ENCODE peak calls at places on chromosomes 1 and 21, in nine cellular contexts. C, S, Y, G, K, Q, N, L and J are unnamed samples.

GRCh38 chr1:160260436-160261382 is 1.6 kb downstream of the DCAF8 start:
- DNase-seq in C (no peak), K (no peak), L (peak; percentile 93), Y (no peak), N (peak; percentile 31), Q (peak; percentile 74), S (peak; percentile 95), G (no peak), J (peak; percentile 93)

GRCh38 chr1:202154766-202155477 is 5.5 kb downstream of the PTPN7 start:
- DNase-seq in C (no peak), S (peak; percentile 94), N (peak; percentile 71), K (no peak), L (peak; percentile 76), G (no peak), Y (no peak), Q (peak; percentile 66), J (peak; percentile 72)

GRCh38 chr1:224399887-224400286 is 34.7 kb downstream of the WDR26 start:
- DNase-seq in L (no peak), N (no peak), C (no peak), Y (no peak), S (no peak), Q (no peak), K (no peak), G (no peak), J (no peak)

GRCh38 chr1:186927884-186928283 is 99.1 kb downstream of the PLA2G4A start:
- DNase-seq in N (peak; percentile 84), Y (no peak), S (no peak), C (no peak), G (no peak), Q (no peak), L (no peak), K (no peak), J (no peak)

GRCh38 chr1:16474166-16474800 is 33.8 kb downstream of the NECAP2 start:
- DNase-seq in C (no peak), L (no peak), S (no peak), K (no peak), N (no peak), Q (no peak), Y (no peak), G (no peak), J (no peak)

GRCh38 chr1:23657659-23658275 is 33.8 kb upstream of the RPL11 start:
- DNase-seq in G (peak; percentile 23), Q (peak; percentile 10), L (peak; percentile 53), N (peak; percentile 34), Y (peak; percentile 69), K (no peak), C (peak; percentile 35), S (peak; percentile 63), J (peak; percentile 36)

GRCh38 chr1:30087465-30087864 is 635.9 kb downstream of the MATN1 start:
- DNase-seq in S (peak; percentile 4), K (no peak), G (no peak), C (no peak), Y (peak; percentile 35), L (no peak), Q (no peak), N (no peak), J (no peak)

GRCh38 chr1:7387053-7387861 is 383.8 kb upstream of the VAMP3 start:
- DNase-seq in N (peak; percentile 32), Q (no peak), C (no peak), K (no peak), L (no peak), Y (peak; percentile 30), S (no peak), G (no peak), J (no peak)

GRCh38 chr1:177471244-177471643 is 300.5 kb downstream of the BRINP2 start:
- DNase-seq in N (peak; percentile 63), L (peak; percentile 21), K (no peak), Y (no peak), Q (no peak), C (no peak), S (no peak), G (no peak), J (peak; percentile 92)

GRCh38 chr1:205670143-205670431 is 10.2 kb downstream of the SLC45A3 start:
- DNase-seq in S (no peak), K (no peak), C (no peak), Y (no peak), N (no peak), Q (no peak), G (no peak), L (no peak), J (no peak)

GRCh38 chr1:205667909-205668643 is 12.2 kb downstream of the SLC45A3 start:
- DNase-seq in S (no peak), K (no peak), N (peak; percentile 13), Y (no peak), Q (no peak), L (no peak), C (no peak), G (no peak), J (no peak)

GRCh38 chr1:205670611-205671430 is 9.5 kb downstream of the SLC45A3 start:
- DNase-seq in K (no peak), Y (no peak), L (no peak), Q (no peak), N (no peak), S (no peak), G (no peak), C (no peak), J (no peak)

GRCh38 chr1:205668951-205669340 is 11.4 kb downstream of the SLC45A3 start:
- DNase-seq in G (no peak), C (no peak), L (no peak), K (no peak), S (no peak), Q (no peak), N (no peak), Y (no peak), J (peak; percentile 52)

GRCh38 chr1:205669341-205670142 is 10.8 kb downstream of the SLC45A3 start:
- DNase-seq in N (no peak), K (no peak), Q (no peak), S (no peak), C (no peak), G (no peak), L (no peak), Y (no peak), J (no peak)
- H3K4me3 ChIP-seq in N (no peak overlapping the region), K (no peak overlapping the region), Q (no peak overlapping the region), S (no peak overlapping the region), C (no peak overlapping the region), G (no peak overlapping the region), L (no peak overlapping the region), Y (no peak overlapping the region), J (no peak overlapping the region)

GRCh38 chr21:41369105-41369914 is 7.5 kb downstream of the MX2 start:
- DNase-seq in N (no peak), L (no peak), G (peak; percentile 39), Q (no peak), S (peak; percentile 7), K (no peak), C (peak; percentile 47), Y (no peak), J (peak; percentile 31)

GRCh38 chr21:41373253-41373652 is 11.4 kb downstream of the MX2 start:
- DNase-seq in Q (no peak), S (no peak), Y (no peak), K (no peak), G (no peak), L (no peak), C (no peak), N (no peak), J (no peak)

GRCh38 chr21:41369915-41370839 is 8.3 kb downstream of the MX2 start:
- DNase-seq in K (no peak), L (no peak), G (peak; percentile 60), C (no peak), N (no peak), S (no peak), Y (no peak), Q (no peak), J (no peak)

GRCh38 chr21:41371698-41372030 is 9.8 kb downstream of the MX2 start:
- DNase-seq in S (no peak), N (no peak), L (no peak), K (no peak), Y (no peak), G (no peak), C (no peak), Q (no peak), J (no peak)

DNA sequence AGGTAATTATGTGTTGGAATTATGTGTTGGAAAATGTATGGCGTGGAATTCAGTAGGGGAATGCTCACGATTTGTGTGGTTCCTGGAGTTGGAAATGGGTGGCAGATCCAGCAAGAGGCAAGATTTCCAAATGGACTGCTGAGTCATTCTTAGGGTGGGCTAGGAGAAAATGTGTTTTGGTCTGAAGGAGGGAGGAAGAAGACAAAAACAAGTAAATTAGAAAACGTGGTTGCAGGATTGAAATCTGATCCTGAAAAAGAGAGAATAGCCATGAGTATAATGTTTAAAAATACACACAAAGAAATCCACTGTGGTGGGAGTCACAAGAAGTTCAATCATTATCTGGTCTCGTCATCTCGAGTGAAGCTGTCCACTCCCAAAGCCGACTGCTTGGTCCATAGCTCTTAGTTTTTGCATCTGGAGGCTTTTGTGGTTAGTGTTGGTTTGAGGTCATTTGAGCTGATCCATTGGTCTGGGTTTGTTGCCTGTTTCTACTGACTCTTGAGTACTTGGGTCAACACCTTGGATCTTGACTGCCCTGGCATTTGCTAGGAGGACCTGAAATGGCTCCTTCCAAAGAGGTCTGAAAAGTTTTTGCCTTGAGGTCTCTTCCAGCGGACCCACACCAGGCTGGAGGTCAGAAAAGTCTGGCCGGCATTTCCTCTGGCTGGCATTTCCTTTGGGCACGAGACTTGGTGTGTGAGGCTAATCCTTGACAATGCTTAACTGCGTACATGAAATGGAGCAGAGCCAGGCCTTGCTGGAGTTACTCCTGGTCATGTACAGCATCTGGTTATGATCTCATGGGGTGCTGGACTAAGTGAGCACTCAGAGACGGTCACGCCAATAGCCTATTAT is 9.2 kb downstream of the MX2 start:
- DNase-seq in C (no peak), S (no peak), N (no peak), L (no peak), K (no peak), Q (no peak), G (no peak), Y (no peak), J (peak; percentile 68)
- H3K4me3 ChIP-seq in C (no peak overlapping the region), S (no peak overlapping the region), N (no peak overlapping the region), L (no peak overlapping the region), K (no peak overlapping the region), Q (no peak overlapping the region), G (peak overlapping the region; percentile 65), Y (no peak overlapping the region), J (no peak overlapping the region)

DNA sequence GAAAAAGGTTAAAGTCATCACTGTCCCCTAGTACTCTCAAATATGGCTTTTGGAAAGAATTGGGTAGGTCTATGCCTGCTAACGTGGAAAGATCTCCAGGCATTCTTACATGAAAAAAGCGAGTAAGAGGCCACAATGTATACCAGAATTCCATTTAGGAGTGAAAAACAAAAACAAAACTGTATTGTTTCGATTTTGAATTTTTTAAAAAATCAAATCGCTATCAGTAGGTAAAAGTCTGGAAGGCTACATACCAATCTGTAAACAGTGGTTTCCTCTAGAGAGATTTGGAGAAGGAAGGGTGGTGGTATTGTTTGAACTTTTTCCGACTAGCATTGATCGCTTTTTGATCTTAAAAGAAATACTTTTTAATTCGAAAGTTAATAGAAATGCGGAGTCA is 55.9 kb downstream of the RRAGC start:
- DNase-seq in C (no peak), S (peak; percentile 10), Q (no peak), K (no peak), Y (no peak), G (no peak), N (peak; percentile 3), L (peak; percentile 11), J (peak; percentile 17)
- H3K4me3 ChIP-seq in C (peak overlapping the region; percentile 44), S (no peak overlapping the region), Q (peak overlapping the region; percentile 12), K (peak overlapping the region; percentile 45), Y (peak overlapping the region; percentile 11), G (no peak overlapping the region), N (no peak overlapping the region), L (peak overlapping the region; percentile 14), J (no peak overlapping the region)

DNA sequence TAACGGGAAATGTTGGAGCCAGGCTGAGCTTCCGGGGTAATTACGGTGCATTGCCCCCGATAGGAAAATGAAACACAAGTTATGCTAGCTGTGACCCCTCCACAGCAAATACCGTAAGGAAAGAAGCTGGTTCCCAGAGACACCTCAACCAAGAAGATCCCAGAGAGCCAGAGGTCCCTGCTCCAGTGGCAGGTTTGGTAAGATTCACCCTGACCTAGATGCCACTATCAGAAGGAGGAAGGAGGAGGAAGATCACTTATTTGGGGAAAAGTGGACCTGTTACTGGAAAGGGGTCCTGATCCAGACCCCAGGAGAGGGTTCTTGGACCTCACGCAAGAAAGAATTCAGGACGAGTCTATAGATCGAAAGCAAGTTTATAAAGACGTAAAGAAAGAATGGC is 7.6 kb upstream of the CAPN9 start:
- DNase-seq in Q (no peak), G (no peak), Y (no peak), C (no peak), K (no peak), N (no peak), L (no peak), S (no peak), J (no peak)
- H3K4me3 ChIP-seq in Q (no peak overlapping the region), G (no peak overlapping the region), Y (no peak overlapping the region), C (no peak overlapping the region), K (no peak overlapping the region), N (no peak overlapping the region), L (no peak overlapping the region), S (no peak overlapping the region), J (no peak overlapping the region)